ENCODE peak calls at places on chromosomes 6 and 20, in eight cellular contexts. D is GM12865; F is cardiac muscle cell; I is CD8-positive, alpha-beta T cell; H is prostate gland; B is A549; U is stomach; L is fibroblast of mammary gland. M is an unnamed sample.

GRCh38 chr20:11851646-11852045 is 66.0 kb upstream of the BTBD3 start:
- DNase-seq in D (no peak), F (no peak), I (no peak), H (no peak), B (no peak), U (no peak), L (peak; percentile 6), M (no peak)

GRCh38 chr20:21513881-21514540 is at the start of gene NKX2-2:
- DNase-seq in D (no peak), F (no peak), I (no peak), H (no peak), B (no peak), U (no peak), L (no peak), M (no peak)

GRCh38 chr6:30821862-30822784 is 62.2 kb upstream of the DDR1 start:
- DNase-seq in D (peak; percentile 64), F (peak; percentile 30), I (no peak), H (no peak), B (peak; percentile 44), U (no peak), L (peak; percentile 51), M (no peak)

GRCh38 chr20:46023999-46024398 is 5.0 kb upstream of the SLC12A5 start:
- DNase-seq in D (no peak), F (no peak), I (no peak), H (no peak), B (no peak), U (no peak), L (peak; percentile 38), M (no peak)

GRCh38 chr6:38509713-38510112 is 130.0 kb downstream of the BTBD9 start:
- DNase-seq in D (no peak), F (no peak), I (no peak), H (no peak), B (no peak), U (no peak), L (peak; percentile 67), M (no peak)

GRCh38 chr6:168145747-168146596 is 67.0 kb upstream of the FRMD1 start:
- DNase-seq in D (no peak), F (no peak), I (peak; percentile 36), H (no peak), B (no peak), U (no peak), L (no peak), M (no peak)

GRCh38 chr20:10090588-10091166 is 55.9 kb downstream of the ANKEF1 start:
- DNase-seq in D (peak; percentile 61), F (peak; percentile 73), I (no peak), H (peak; percentile 38), B (peak; percentile 57), U (peak; percentile 64), L (peak; percentile 71), M (no peak)

GRCh38 chr6:138666636-138667035 is 106.9 kb upstream of the CCDC28A start:
- DNase-seq in D (no peak), F (no peak), I (no peak), H (no peak), B (no peak), U (no peak), L (no peak), M (no peak)

GRCh38 chr6:24683297-24684296 is 16.7 kb downstream of the ACOT13 start:
- DNase-seq in D (no peak), F (no peak), I (no peak), H (no peak), B (no peak), U (no peak), L (no peak), M (no peak)

GRCh38 chr6:139044250-139044649 is 15.7 kb downstream of the ABRACL start:
- DNase-seq in D (no peak), F (no peak), I (no peak), H (no peak), B (no peak), U (no peak), L (no peak), M (no peak)

GRCh38 chr6:139847322-139847797 is 472.9 kb upstream of the CITED2 start:
- DNase-seq in D (no peak), F (no peak), I (no peak), H (no peak), B (no peak), U (no peak), L (no peak), M (no peak)

GRCh38 chr6:89221971-89222887 is 5.1 kb upstream of the GABRR1 start:
- DNase-seq in D (no peak), F (no peak), I (no peak), H (no peak), B (no peak), U (no peak), L (peak; percentile 64), M (no peak)

GRCh38 chr20:50283922-50284810 is 93.5 kb downstream of the CEBPB start:
- DNase-seq in D (no peak), F (no peak), I (no peak), H (peak; percentile 35), B (peak; percentile 61), U (peak; percentile 79), L (peak; percentile 67), M (no peak)

GRCh38 chr6:113564401-113565161 is 292.6 kb upstream of the MARCKS start:
- DNase-seq in D (peak; percentile 76), F (peak; percentile 95), I (no peak), H (peak; percentile 5), B (no peak), U (peak; percentile 28), L (peak; percentile 98), M (peak; percentile 81)

GRCh38 chr6:39049575-39050283 is 1.1 kb downstream of the GLP1R start:
- DNase-seq in D (no peak), F (peak; percentile 52), I (no peak), H (no peak), B (no peak), U (no peak), L (no peak), M (no peak)

GRCh38 chr20:63749597-63750508 is 10.3 kb downstream of the SLC2A4RG start:
- DNase-seq in D (no peak), F (no peak), I (no peak), H (no peak), B (no peak), U (no peak), L (no peak), M (no peak)

GRCh38 chr6:43391448-43392031 is 22.1 kb upstream of the ZNF318 start:
- DNase-seq in D (no peak), F (no peak), I (peak; percentile 66), H (no peak), B (no peak), U (no peak), L (no peak), M (no peak)

GRCh38 chr6:170095273-170095976 is 195.5 kb downstream of the DLL1 start:
- DNase-seq in D (no peak), F (no peak), I (peak; percentile 47), H (no peak), B (no peak), U (peak; percentile 21), L (no peak), M (no peak)

GRCh38 chr6:115514656-115515055 is 546.0 kb downstream of the FRK start:
- DNase-seq in D (no peak), F (no peak), I (no peak), H (no peak), B (no peak), U (no peak), L (peak; percentile 21), M (peak; percentile 87)

DNA sequence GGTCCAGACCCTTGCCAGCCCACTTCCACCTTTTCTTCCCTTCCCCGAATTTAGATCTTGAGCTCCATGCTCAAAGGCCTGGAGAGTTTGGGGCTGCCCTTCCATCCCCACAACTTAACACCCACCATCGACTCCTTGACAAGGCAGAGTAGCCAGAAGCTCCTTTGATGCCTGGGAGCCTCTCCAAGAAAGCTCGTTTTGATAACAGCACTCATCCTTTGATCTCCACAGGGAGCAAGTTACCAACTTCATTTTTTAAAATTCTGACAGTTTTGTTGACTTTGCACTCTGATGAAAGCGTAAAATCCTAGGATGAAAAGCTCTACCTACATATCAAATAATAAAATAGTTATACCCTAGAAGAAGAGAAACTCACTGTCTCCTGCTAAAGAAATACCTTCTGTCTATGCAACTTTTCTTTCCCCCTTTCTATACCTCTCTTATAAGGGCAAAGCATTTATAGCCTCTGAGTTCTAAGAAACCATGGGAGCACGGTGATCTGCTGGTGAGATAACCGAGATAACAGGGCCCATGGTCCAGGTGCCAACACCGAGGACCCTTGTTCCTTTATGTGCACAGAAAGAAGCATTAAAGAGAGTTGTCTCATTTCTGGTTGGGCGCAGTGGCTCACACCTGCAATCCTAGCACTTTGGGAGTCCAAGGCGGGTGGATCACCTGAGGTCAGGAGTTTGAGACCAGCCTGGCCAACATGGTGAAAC is 134.9 kb downstream of the UST start:
- DNase-seq in D (no peak), F (no peak), I (no peak), H (no peak), B (no peak), U (no peak), L (no peak), M (no peak)
- TF ChIP-seq CTCF in D (no peak), F (no peak), I (no peak), H (no peak), B (no peak), U (no peak), L (no peak), M (no peak)

GRCh38 chr20:672975-673604 is 2.5 kb downstream of the SCRT2 start:
- DNase-seq in D (no peak), F (no peak), I (no peak), H (no peak), B (peak; percentile 65), U (no peak), L (no peak), M (no peak)
- TF ChIP-seq CTCF in D (peak; percentile 17), F (no peak), I (no peak), H (no peak), B (peak; percentile 25), U (no peak), L (no peak), M (no peak)

GRCh38 chr6:117829594-117830319 is 77.3 kb upstream of the SLC35F1 start:
- DNase-seq in D (peak; percentile 47), F (peak; percentile 62), I (no peak), H (no peak), B (peak; percentile 9), U (no peak), L (peak; percentile 38), M (no peak)
- TF ChIP-seq CTCF in D (peak; percentile 54), F (peak; percentile 32), I (no peak), H (no peak), B (peak; percentile 63), U (no peak), L (peak; percentile 29), M (peak; percentile 61)

GRCh38 chr6:52993461-52993860 is 1.6 kb downstream of the GSTA4 start:
- DNase-seq in D (no peak), F (no peak), I (no peak), H (no peak), B (no peak), U (no peak), L (peak; percentile 10), M (no peak)

GRCh38 chr6:52994789-52995078 is 350 bp downstream of the GSTA4 start:
- DNase-seq in D (peak; percentile 16), F (peak; percentile 58), I (peak; percentile 66), H (peak; percentile 26), B (no peak), U (peak; percentile 33), L (no peak), M (no peak)

GRCh38 chr6:52995913-52996685 is 1.0 kb upstream of the GSTA4 start:
- DNase-seq in D (peak; percentile 84), F (peak; percentile 73), I (peak; percentile 69), H (peak; percentile 45), B (peak; percentile 13), U (no peak), L (peak; percentile 88), M (no peak)

GRCh38 chr6:52992980-52993379 is 2.1 kb downstream of the GSTA4 start:
- DNase-seq in D (no peak), F (no peak), I (no peak), H (no peak), B (no peak), U (no peak), L (peak; percentile 83), M (no peak)

GRCh38 chr6:52994031-52994788 is 874 bp downstream of the GSTA4 start:
- DNase-seq in D (no peak), F (peak; percentile 35), I (no peak), H (peak; percentile 31), B (peak; percentile 5), U (no peak), L (peak; percentile 56), M (no peak)
- TF ChIP-seq CTCF in D (no peak), F (no peak), I (no peak), H (no peak), B (no peak), U (no peak), L (no peak), M (no peak)

M was measured in BJ.